ENCODE peak calls at places on chromosomes 16 and 17, in four cellular contexts. R is IMR-90, X is NT2/D1, W is trophoblast cell. U is an unnamed sample. For H3K9me3 and H3K4me1, the result is how much of the 10 kb centered on the place peaks cover.

GRCh38 chr17:28514571-28515002 is 8.4 kb downstream of the FOXN1 start:
- DNase-seq in R (no peak), X (no peak), W (no peak), U (no peak)

GRCh38 chr17:49548506-49549310 is 27.0 kb upstream of the NXPH3 start:
- DNase-seq in R (peak), X (no peak), W (peak), U (no peak)

GRCh38 chr16:79628501-79628975 is 28.0 kb upstream of the MAF start:
- DNase-seq in R (peak), X (no peak), W (peak), U (no peak)

GRCh38 chr16:85554791-85555548 is 58.2 kb upstream of the GSE1 start:
- DNase-seq in R (peak), X (no peak), W (peak), U (no peak)

GRCh38 chr17:50114849-50115357 is 15.1 kb downstream of the SAMD14 start:
- DNase-seq in R (peak), X (no peak), W (no peak), U (peak)

GRCh38 chr16:87040169-87041117 is 276.7 kb downstream of the C16orf95 start:
- DNase-seq in R (no peak), X (no peak), W (no peak), U (no peak)

GRCh38 chr17:6843241-6843890 is 11.8 kb upstream of the TEKT1 start:
- DNase-seq in R (peak), X (peak), W (no peak), U (no peak)

GRCh38 chr16:73483076-73483791 is 435.3 kb upstream of the ZFHX3 start:
- DNase-seq in R (no peak), X (peak), W (no peak), U (peak)

GRCh38 chr17:27209316-27209715 is 84.6 kb upstream of the WSB1 start:
- DNase-seq in R (no peak), X (no peak), W (no peak), U (no peak)

GRCh38 chr16:1291576-1291974 is 17.9 kb upstream of the UBE2I start:
- DNase-seq in R (no peak), X (no peak), W (no peak), U (no peak)

GRCh38 chr17:50264263-50265113 is 9.8 kb upstream of the TMEM92 start:
- DNase-seq in R (peak), X (no peak), W (no peak), U (no peak)

GRCh38 chr17:27518750-27519521 is 62.7 kb downstream of the KSR1 start:
- DNase-seq in R (no peak), X (no peak), W (no peak), U (no peak)

GRCh38 chr16:8753411-8754054 is 43.9 kb downstream of the TMEM186 start:
- DNase-seq in R (no peak), X (no peak), W (no peak), U (no peak)

GRCh38 chr17:55770220-55770870 is 19.5 kb downstream of the PCTP start:
- DNase-seq in R (peak), X (no peak), W (peak), U (no peak)

GRCh38 chr17:10875984-10876555 is 38.2 kb upstream of the PIRT start:
- DNase-seq in R (peak), X (peak), W (peak), U (peak)

GRCh38 chr16:67943619-67944503 is at the start of gene LCAT:
- DNase-seq in R (no peak), X (no peak), W (no peak), U (no peak)

GRCh38 chr16:46996952-46997458 is 23.5 kb upstream of the DNAJA2 start:
- DNase-seq in R (no peak), X (no peak), W (no peak), U (no peak)

GRCh38 chr17:77403854-77404253 is 263.1 kb downstream of the SEC14L1 start:
- DNase-seq in R (no peak), X (no peak), W (no peak), U (no peak)

GRCh38 chr16:88368994-88369393 is 13.8 kb upstream of the ZNF469 start:
- DNase-seq in R (no peak), X (no peak), W (no peak), U (no peak)

DNA sequence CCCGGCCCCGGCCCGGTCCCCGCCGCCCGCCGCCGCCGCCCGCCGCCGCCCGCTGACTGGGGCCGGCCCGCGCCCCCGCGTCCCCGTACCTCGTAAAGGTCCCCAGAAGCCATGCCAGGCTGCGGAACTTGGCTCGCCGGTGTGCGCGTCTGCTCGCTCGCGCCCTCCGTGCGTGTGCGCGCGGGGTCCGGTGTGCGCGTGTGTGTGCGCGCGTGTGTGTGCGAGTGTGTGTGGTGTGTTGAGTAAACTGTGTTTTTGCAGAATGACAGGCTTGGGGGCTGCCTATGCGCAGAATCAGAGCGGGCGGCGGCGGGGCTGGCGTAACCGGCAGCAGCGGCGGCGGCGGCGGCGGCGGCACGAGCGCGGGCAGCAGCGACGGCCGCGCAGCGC is 342 bp downstream of the CDYL2 start:
- DNase-seq in R (peak), X (no peak), W (no peak), U (no peak)
- H3K4me3 ChIP-seq in R (peak), X (peak), W (peak), U (peak)

GRCh38 chr17:82943339-82943738 is 103.5 kb upstream of the ZNF750 start:
- DNase-seq in R (no peak), X (no peak), W (no peak), U (no peak)
- H3K9me3 ChIP-seq in R (under half), X (half or more), W (under half), U (under half)

DNA sequence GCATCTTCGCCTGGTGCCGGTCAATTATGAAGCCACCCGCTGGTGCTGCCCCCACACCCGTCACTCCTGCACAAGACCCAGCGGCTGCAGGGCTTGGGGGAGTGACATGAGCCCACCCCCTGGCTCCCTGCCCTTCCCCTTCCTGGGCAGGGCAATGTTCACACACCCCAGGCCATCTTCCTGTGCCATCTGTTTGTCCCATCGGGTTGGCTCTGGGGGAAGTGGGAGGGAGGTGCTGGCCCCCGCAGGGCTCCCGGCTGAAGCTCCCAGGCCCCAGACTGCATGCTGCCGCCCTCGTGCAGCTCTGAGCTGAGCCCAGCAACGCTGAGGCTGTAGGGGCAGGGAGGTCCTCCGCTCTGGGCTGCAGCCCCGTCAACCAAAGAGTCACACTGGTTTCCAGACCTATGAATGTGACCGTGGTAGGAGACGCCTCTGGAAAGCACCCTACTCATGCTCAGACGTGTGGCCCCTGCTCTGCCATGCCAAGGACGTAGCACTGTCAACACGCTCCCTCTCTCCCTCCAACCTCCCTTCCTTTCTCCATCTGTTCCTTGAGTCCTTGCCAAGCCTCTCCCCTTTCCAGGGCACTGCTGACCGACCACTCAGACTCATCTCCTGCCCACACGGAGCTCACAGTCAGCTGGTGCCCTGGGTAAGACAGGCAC is 140.4 kb downstream of the ENGASE start:
- DNase-seq in R (no peak), X (no peak), W (no peak), U (no peak)
- H3K4me1 ChIP-seq in R (under half), X (under half), W (under half), U (under half)

DNA sequence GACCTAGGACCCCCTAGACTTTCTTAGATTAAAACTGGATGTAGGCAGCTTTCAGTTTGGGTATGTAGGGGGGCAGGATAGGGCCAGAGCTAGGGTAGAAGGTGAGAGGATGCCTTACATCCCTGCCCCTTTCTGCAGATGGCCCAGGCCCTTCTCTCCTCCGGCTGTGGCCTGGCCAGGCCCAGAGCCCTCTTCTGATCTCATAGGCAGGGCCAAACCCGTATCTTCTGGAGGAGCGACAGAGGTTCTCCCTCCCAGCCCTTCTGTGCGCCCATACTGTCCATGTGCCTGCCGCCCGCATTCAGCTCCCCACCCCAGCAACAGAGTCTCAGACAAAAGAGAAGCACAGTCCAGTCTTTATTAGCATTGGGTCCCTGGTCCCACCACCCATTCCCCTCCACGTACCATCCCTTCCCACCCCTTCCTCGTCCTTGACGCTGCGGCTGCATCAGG is 2.0 kb upstream of the TSPOAP1 start:
- DNase-seq in R (no peak), X (no peak), W (no peak), U (no peak)
- H3K4me3 ChIP-seq in R (no peak), X (no peak), W (no peak), U (no peak)

DNA sequence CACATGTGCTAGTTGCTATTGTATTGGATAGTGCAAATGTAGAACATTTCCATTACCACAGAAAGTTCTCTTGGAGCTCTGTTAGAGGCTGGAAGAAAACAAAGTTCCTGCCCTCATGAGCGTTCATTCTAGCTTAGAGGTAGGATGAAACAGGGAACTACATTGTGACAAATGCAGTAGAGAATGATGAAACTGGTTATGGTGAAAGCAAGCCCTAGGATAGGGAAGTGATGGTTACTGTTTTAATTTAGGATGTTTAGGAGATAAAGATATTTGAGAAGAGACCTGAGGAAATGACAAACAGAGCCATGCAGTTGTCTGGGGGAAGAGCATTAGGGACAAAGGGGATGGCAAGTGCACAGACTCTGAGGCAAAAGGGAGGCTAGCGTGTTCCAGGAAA is 50.7 kb downstream of the AATF start:
- DNase-seq in R (no peak), X (no peak), W (no peak), U (no peak)
- H3K9me3 ChIP-seq in R (under half), X (under half), W (under half), U (under half)

DNA sequence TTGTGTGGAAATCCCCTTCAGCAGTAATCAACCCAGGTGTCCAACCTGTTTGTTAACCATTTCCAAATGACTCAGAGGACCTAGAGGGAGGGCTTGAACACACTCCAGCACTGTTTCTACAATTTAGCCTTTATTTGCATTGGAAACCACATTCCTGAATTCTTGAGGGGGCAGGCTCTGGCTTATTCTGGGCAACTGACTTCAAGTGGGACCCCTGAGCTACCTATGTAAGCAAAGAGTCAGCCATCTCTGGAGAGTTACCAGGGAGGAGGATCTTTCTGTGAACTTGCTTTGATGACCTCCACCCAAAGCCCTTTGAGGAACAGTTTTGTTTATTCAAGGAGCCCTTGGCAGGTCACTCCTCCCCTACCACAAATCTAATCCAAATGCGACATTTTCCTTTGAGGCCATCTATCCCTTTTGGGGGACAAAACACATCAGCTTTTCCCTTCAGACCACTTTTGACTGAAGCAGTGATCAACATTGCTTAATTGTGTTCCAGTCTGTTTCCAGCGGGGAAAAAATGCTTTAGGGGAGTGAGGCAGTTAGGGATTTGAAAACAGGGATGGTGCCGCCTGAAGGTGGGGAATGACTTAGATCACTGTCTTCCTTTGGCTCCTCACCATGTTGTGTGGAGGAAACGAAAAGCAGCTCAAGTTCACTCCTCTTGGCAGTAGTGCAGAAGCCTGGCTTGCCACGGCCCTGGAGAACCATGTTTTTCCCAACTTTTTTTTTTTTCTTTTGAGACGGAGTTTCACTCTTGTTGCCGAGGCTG is 46.2 kb downstream of the TUBD1 start:
- DNase-seq in R (peak), X (no peak), W (peak), U (no peak)
- H3K4me1 ChIP-seq in R (under half), X (under half), W (under half), U (under half)

GRCh38 chr17:67293251-67294203 is 48.5 kb upstream of the HELZ start:
- DNase-seq in R (peak), X (no peak), W (peak), U (peak)
- H3K4me3 ChIP-seq in R (no peak), X (no peak), W (no peak), U (no peak)